ENCODE peak calls at places on chromosomes 16 and 17, in seven cellular contexts. V, B, E, Y, P, R and T are unnamed samples.

GRCh38 chr17:43871947-43872690 is 25.1 kb downstream of the CD300LG start:
- DNase-seq in Y (no peak), B (no peak), E (no peak), V (no peak), P (no peak), R (no peak), T (no peak)

GRCh38 chr17:29390856-29391631 is 881 bp downstream of the TAOK1 start:
- DNase-seq in Y (no peak), R (peak), B (no peak), E (peak), V (no peak), P (no peak), T (no peak)

GRCh38 chr17:80311216-80311827 is 50.7 kb downstream of the RNF213 start:
- DNase-seq in E (no peak), Y (no peak), R (no peak), P (no peak), B (no peak), V (no peak), T (no peak)

GRCh38 chr16:84471966-84472365 is 32.5 kb downstream of the MEAK7 start:
- DNase-seq in V (no peak), E (no peak), B (no peak), Y (no peak), P (no peak), R (no peak), T (no peak)

GRCh38 chr16:82628741-82629140 is 2.0 kb downstream of the CDH13 start:
- DNase-seq in R (no peak), Y (no peak), V (no peak), P (no peak), E (no peak), B (no peak), T (no peak)

GRCh38 chr16:6446370-6446769 is 886.3 kb upstream of the RBFOX1 start:
- DNase-seq in Y (no peak), B (no peak), P (peak), E (no peak), R (no peak), V (no peak), T (no peak)

GRCh38 chr17:13793951-13794350 is 192.2 kb upstream of the HS3ST3A1 start:
- DNase-seq in B (no peak), R (no peak), E (no peak), Y (no peak), V (no peak), P (no peak), T (no peak)

GRCh38 chr17:28878981-28879380 is 18.6 kb downstream of the FLOT2 start:
- DNase-seq in P (peak), V (peak), R (peak), E (peak), B (peak), Y (no peak), T (peak)

GRCh38 chr16:74622005-74622404 is 15.1 kb upstream of the GLG1 start:
- DNase-seq in Y (no peak), E (no peak), B (no peak), R (no peak), V (no peak), P (no peak), T (no peak)

GRCh38 chr16:25009822-25010221 is 5.3 kb downstream of the ARHGAP17 start:
- DNase-seq in B (no peak), P (no peak), V (no peak), E (no peak), Y (no peak), R (no peak), T (no peak)

GRCh38 chr16:11198375-11198774 is 57.6 kb downstream of the SOCS1 start:
- DNase-seq in P (no peak), V (no peak), R (no peak), Y (no peak), B (no peak), E (no peak), T (no peak)

GRCh38 chr16:85425061-85425662 is 188.0 kb upstream of the GSE1 start:
- DNase-seq in V (no peak), E (no peak), B (no peak), R (peak), P (no peak), Y (no peak), T (no peak)

GRCh38 chr17:4433515-4434031 is at the start of gene SPNS3:
- DNase-seq in Y (no peak), E (no peak), R (no peak), V (no peak), B (no peak), P (no peak), T (no peak)

GRCh38 chr16:57735755-57736418 is at the start of gene KATNB1:
- DNase-seq in Y (no peak), P (no peak), R (no peak), B (peak), V (no peak), E (no peak), T (no peak)

GRCh38 chr17:75552847-75553552 is 27.5 kb downstream of the LLGL2 start:
- DNase-seq in V (no peak), Y (no peak), E (peak), B (no peak), R (no peak), P (no peak), T (no peak)

GRCh38 chr17:43814714-43815113 is 18.2 kb downstream of the MPP3 start:
- DNase-seq in P (no peak), V (no peak), E (no peak), Y (no peak), R (no peak), B (no peak), T (no peak)

GRCh38 chr16:88804552-88805339 is 1.2 kb downstream of the CDT1 start:
- DNase-seq in R (peak), P (no peak), Y (no peak), V (no peak), E (peak), B (peak), T (peak)

GRCh38 chr17:42387663-42388380 is 420 bp downstream of the STAT3 start:
- DNase-seq in V (no peak), P (no peak), B (peak), E (no peak), R (peak), Y (no peak), T (peak)

GRCh38 chr17:73489991-73490390 is 154.3 kb downstream of the SDK2 start:
- DNase-seq in P (no peak), V (no peak), R (no peak), B (no peak), E (no peak), Y (no peak), T (no peak)

GRCh38 chr17:50944902-50945720 is 79.0 kb upstream of the TOB1 start:
- DNase-seq in R (no peak), Y (no peak), B (no peak), P (no peak), V (no peak), E (no peak), T (no peak)

GRCh38 chr17:61245706-61246135 is 153.9 kb upstream of the TBX2 start:
- DNase-seq in E (no peak), V (no peak), Y (no peak), P (peak), B (no peak), R (no peak), T (no peak)

GRCh38 chr17:61250335-61250890 is 149.2 kb upstream of the TBX2 start:
- DNase-seq in Y (no peak), E (no peak), B (no peak), P (no peak), V (no peak), R (no peak), T (no peak)

GRCh38 chr17:61248399-61248798 is 151.2 kb upstream of the TBX2 start:
- DNase-seq in R (peak), P (no peak), V (no peak), E (peak), B (no peak), Y (no peak), T (no peak)

GRCh38 chr17:61249649-61250301 is 149.9 kb upstream of the TBX2 start:
- DNase-seq in R (no peak), P (no peak), E (no peak), Y (no peak), B (no peak), V (no peak), T (no peak)

DNA sequence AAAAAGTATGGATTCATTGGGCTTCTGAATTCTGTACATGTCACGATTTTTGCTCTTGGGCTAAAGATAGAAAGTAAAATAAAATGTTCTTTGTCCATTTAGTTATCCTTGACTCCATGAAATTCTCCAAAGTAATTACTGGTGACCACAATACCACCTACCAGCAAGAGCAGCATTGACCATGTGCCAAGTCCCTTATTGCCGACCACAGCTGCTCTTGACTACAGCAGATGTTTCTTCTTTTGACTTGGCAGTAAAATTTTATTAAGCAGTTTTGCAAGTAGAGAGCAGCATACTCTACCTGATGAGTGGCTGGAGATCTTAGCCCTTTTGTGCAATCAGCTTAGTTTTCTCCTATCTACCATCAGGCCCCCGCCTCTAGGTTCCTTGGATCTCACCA is 152.2 kb upstream of the TBX2 start:
- DNase-seq in R (no peak), E (no peak), P (no peak), V (no peak), Y (no peak), B (no peak), T (no peak)
- TF ChIP-seq JUND in R (peak), E (no peak), P (no peak), V (no peak), Y (no peak), B (no peak), T (no peak)

GRCh38 chr17:2283302-2283701 is 20.3 kb downstream of the SMG6 start:
- DNase-seq in V (no peak), P (no peak), Y (no peak), E (no peak), B (no peak), R (no peak), T (no peak)
- TF ChIP-seq JUND in V (no peak), P (no peak), Y (no peak), E (no peak), B (peak), R (no peak), T (no peak)

DNA sequence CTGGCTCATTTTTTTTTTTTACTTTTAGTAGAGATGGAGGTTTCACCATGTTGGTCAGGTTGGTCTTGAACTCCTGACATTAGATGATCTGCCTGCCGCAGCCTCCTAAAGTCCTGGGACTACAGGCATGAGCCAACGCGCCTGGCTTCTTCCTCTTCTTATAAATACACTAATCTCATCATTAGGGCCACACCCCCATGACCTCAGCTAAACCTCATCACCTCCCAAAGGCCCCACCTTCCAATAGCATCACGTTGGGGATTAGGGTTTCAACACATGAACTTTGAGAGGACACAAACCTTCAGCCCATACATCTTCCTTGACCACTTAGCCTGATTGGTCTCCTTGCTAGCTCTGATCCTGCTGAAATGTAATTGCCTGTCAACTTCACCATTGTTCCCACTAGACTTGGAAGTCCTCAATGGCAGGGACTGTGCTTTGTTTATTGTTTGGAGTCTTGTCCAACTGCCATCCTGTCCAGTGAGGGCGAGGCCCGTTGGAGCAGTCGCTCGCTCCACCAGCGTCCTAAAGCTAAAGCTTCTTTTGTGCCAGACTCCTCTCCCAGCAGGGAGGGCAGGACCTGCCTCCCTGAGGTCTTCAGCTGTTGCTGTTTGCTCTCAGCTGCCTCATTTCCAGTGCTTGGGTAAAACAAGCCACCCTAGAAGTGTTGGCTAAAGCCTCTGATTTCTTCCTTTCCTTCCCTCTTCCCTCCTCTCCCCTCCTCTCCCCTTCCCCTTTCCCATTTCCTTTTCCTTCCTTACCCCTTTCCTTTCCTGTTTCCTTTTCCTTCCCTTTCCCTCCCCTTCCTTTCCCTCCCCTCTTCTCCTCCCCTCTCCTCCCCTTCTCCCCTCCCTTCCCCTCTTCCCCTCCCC is 85.3 kb downstream of the HAPSTR1 start:
- DNase-seq in Y (no peak), V (no peak), P (no peak), B (no peak), E (peak), R (no peak), T (no peak)
- TF ChIP-seq JUND in Y (no peak), V (no peak), P (no peak), B (no peak), E (no peak), R (no peak), T (no peak)

GRCh38 chr16:4524571-4524970 is 14.0 kb downstream of the CDIP1 start:
- DNase-seq in E (no peak), P (no peak), Y (no peak), R (no peak), B (no peak), V (no peak), T (no peak)

GRCh38 chr16:4520913-4521312 is 17.7 kb downstream of the CDIP1 start:
- DNase-seq in V (no peak), E (no peak), P (no peak), R (no peak), B (no peak), Y (no peak), T (no peak)

GRCh38 chr16:4519274-4520058 is 19.1 kb downstream of the CDIP1 start:
- DNase-seq in P (no peak), E (no peak), Y (no peak), V (no peak), R (no peak), B (no peak), T (no peak)

GRCh38 chr16:4523686-4524085 is 14.9 kb downstream of the CDIP1 start:
- DNase-seq in P (no peak), Y (no peak), E (no peak), V (no peak), R (no peak), B (no peak), T (no peak)

DNA sequence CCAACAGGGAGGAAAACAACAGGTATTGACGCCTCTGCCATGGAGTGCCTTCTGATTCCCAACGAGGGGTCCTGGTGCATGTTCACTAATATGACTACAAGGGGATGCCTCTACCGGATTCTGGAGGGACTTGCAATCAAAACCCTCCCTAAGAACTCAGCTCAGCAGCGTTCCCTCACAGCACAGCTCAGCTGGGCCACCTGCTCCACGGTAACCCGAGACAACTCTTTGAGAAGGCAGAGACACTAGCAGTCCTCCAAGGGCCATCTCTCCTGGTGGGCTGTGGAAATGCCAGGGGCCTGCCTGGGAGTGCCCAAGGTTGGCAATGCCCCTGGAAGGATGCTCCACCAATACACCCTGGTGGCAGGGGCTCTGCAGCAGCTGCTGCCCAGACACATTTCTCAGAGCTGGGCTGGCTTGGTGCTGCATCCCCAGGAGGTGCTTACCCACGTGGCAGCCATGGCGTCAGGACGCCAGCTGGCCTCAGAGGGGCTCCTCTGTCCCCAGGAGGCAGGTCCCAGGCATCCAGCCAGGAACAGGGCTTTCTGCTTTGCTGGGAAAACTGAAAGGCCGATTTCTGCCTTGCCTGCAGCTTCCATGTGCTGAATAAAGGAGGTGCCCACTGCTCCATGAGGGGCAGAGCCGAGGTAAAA is 16.5 kb downstream of the CDIP1 start:
- DNase-seq in B (no peak), P (no peak), E (no peak), R (peak), Y (no peak), V (no peak), T (no peak)
- TF ChIP-seq JUND in B (no peak), P (no peak), E (no peak), R (no peak), Y (no peak), V (no peak), T (no peak)